ENCODE peak calls at places on chromosomes 6 and 20, in five cellular contexts. One of them, this sample, is unnamed.

GRCh38 chr6:55758156-55758942 is 117.0 kb downstream of the BMP5 start:
- DNase-seq in left lobe of liver: no peak
- DNase-seq in NAMALWA: no peak
- DNase-seq in HS-5: peak; percentile 77
- DNase-seq in CD8-positive, alpha-beta T cell: no peak
- DNase-seq in this sample: no peak

GRCh38 chr6:93787841-93788240 is 368.5 kb upstream of the EPHA7 start:
- DNase-seq in HS-5: no peak
- DNase-seq in CD8-positive, alpha-beta T cell: no peak
- DNase-seq in left lobe of liver: no peak
- DNase-seq in NAMALWA: no peak
- DNase-seq in this sample: no peak

GRCh38 chr20:61253264-61253639 is 1.2 kb downstream of the CDH4 start:
- DNase-seq in NAMALWA: no peak
- DNase-seq in CD8-positive, alpha-beta T cell: no peak
- DNase-seq in left lobe of liver: no peak
- DNase-seq in HS-5: no peak
- DNase-seq in this sample: peak; percentile 68

GRCh38 chr20:32930701-32931100 is 72.0 kb downstream of the EFCAB8 start:
- DNase-seq in NAMALWA: no peak
- DNase-seq in CD8-positive, alpha-beta T cell: no peak
- DNase-seq in left lobe of liver: no peak
- DNase-seq in HS-5: no peak
- DNase-seq in this sample: no peak

GRCh38 chr6:165827190-165827518 is 164.1 kb upstream of the PDE10A start:
- DNase-seq in HS-5: no peak
- DNase-seq in left lobe of liver: no peak
- DNase-seq in NAMALWA: no peak
- DNase-seq in CD8-positive, alpha-beta T cell: no peak
- DNase-seq in this sample: no peak

GRCh38 chr6:121826156-121826810 is 390.8 kb downstream of the GJA1 start:
- DNase-seq in left lobe of liver: no peak
- DNase-seq in CD8-positive, alpha-beta T cell: no peak
- DNase-seq in NAMALWA: no peak
- DNase-seq in HS-5: peak; percentile 84
- DNase-seq in this sample: no peak

GRCh38 chr20:55684578-55684977 is 320.7 kb downstream of the CBLN4 start:
- DNase-seq in left lobe of liver: no peak
- DNase-seq in NAMALWA: no peak
- DNase-seq in CD8-positive, alpha-beta T cell: no peak
- DNase-seq in HS-5: no peak
- DNase-seq in this sample: peak; percentile 4

GRCh38 chr20:3044336-3044965 is 1.0 kb downstream of the GNRH2 start:
- DNase-seq in left lobe of liver: no peak
- DNase-seq in CD8-positive, alpha-beta T cell: no peak
- DNase-seq in HS-5: no peak
- DNase-seq in NAMALWA: no peak
- DNase-seq in this sample: no peak

GRCh38 chr6:168182908-168183612 is 104.0 kb upstream of the FRMD1 start:
- DNase-seq in NAMALWA: no peak
- DNase-seq in CD8-positive, alpha-beta T cell: peak; percentile 29
- DNase-seq in left lobe of liver: no peak
- DNase-seq in HS-5: no peak
- DNase-seq in this sample: no peak

GRCh38 chr6:125956506-125957390 is at the start of gene HINT3:
- DNase-seq in NAMALWA: peak; percentile 99
- DNase-seq in HS-5: peak; percentile 90
- DNase-seq in left lobe of liver: peak; percentile 98
- DNase-seq in CD8-positive, alpha-beta T cell: peak; percentile 99
- DNase-seq in this sample: peak; percentile 99

GRCh38 chr6:108544586-108544985 is 16.1 kb upstream of the FOXO3 start:
- DNase-seq in CD8-positive, alpha-beta T cell: no peak
- DNase-seq in NAMALWA: no peak
- DNase-seq in HS-5: no peak
- DNase-seq in left lobe of liver: no peak
- DNase-seq in this sample: no peak

GRCh38 chr20:31630187-31630790 is 7.4 kb upstream of the COX4I2 start:
- DNase-seq in left lobe of liver: no peak
- DNase-seq in NAMALWA: no peak
- DNase-seq in CD8-positive, alpha-beta T cell: no peak
- DNase-seq in HS-5: no peak
- DNase-seq in this sample: no peak

GRCh38 chr6:27667651-27668441 is 194.9 kb upstream of the ZNF184 start:
- DNase-seq in HS-5: peak; percentile 22
- DNase-seq in CD8-positive, alpha-beta T cell: no peak
- DNase-seq in left lobe of liver: no peak
- DNase-seq in NAMALWA: peak; percentile 36
- DNase-seq in this sample: no peak

GRCh38 chr6:54206510-54206909 is 95.3 kb downstream of the MLIP start:
- DNase-seq in left lobe of liver: no peak
- DNase-seq in HS-5: no peak
- DNase-seq in CD8-positive, alpha-beta T cell: no peak
- DNase-seq in NAMALWA: no peak
- DNase-seq in this sample: no peak

GRCh38 chr6:22499815-22500214 is 69.6 kb upstream of the HDGFL1 start:
- DNase-seq in HS-5: no peak
- DNase-seq in CD8-positive, alpha-beta T cell: no peak
- DNase-seq in NAMALWA: no peak
- DNase-seq in left lobe of liver: no peak
- DNase-seq in this sample: no peak

GRCh38 chr6:28589234-28589951 is 63.7 kb downstream of the GPX5 start:
- DNase-seq in left lobe of liver: no peak
- DNase-seq in HS-5: peak; percentile 96
- DNase-seq in CD8-positive, alpha-beta T cell: no peak
- DNase-seq in NAMALWA: peak; percentile 71
- DNase-seq in this sample: peak; percentile 70

GRCh38 chr20:5171074-5171789 is 44.4 kb downstream of the CDS2 start:
- DNase-seq in left lobe of liver: no peak
- DNase-seq in NAMALWA: no peak
- DNase-seq in CD8-positive, alpha-beta T cell: no peak
- DNase-seq in HS-5: no peak
- DNase-seq in this sample: no peak

GRCh38 chr6:32825966-32826365 is 9.2 kb upstream of the HLA-DOB start:
- DNase-seq in NAMALWA: no peak
- DNase-seq in left lobe of liver: no peak
- DNase-seq in HS-5: peak; percentile 68
- DNase-seq in CD8-positive, alpha-beta T cell: no peak
- DNase-seq in this sample: no peak

GRCh38 chr20:35269055-35269781 is 8.7 kb downstream of the MMP24OS start:
- DNase-seq in NAMALWA: peak; percentile 68
- DNase-seq in left lobe of liver: peak; percentile 78
- DNase-seq in CD8-positive, alpha-beta T cell: peak; percentile 66
- DNase-seq in HS-5: no peak
- DNase-seq in this sample: peak; percentile 83

GRCh38 chr20:41304413-41305079 is 13.0 kb downstream of the ZHX3 start:
- DNase-seq in HS-5: no peak
- DNase-seq in CD8-positive, alpha-beta T cell: no peak
- DNase-seq in NAMALWA: no peak
- DNase-seq in left lobe of liver: no peak
- DNase-seq in this sample: no peak

GRCh38 chr20:51062065-51062464 is 39.2 kb upstream of the KCNG1 start:
- DNase-seq in CD8-positive, alpha-beta T cell: no peak
- DNase-seq in left lobe of liver: no peak
- DNase-seq in NAMALWA: no peak
- DNase-seq in HS-5: no peak
- DNase-seq in this sample: no peak

GRCh38 chr20:34871320-34871926 is 1.2 kb downstream of the GGT7 start:
- DNase-seq in left lobe of liver: no peak
- DNase-seq in HS-5: no peak
- DNase-seq in NAMALWA: no peak
- DNase-seq in CD8-positive, alpha-beta T cell: no peak
- DNase-seq in this sample: no peak

GRCh38 chr6:35449287-35449881 is 2.8 kb upstream of the FANCE start:
- DNase-seq in CD8-positive, alpha-beta T cell: peak; percentile 63
- DNase-seq in left lobe of liver: no peak
- DNase-seq in NAMALWA: peak; percentile 87
- DNase-seq in HS-5: no peak
- DNase-seq in this sample: peak; percentile 41

GRCh38 chr6:36296240-36296639 is 26.4 kb downstream of the PNPLA1 start:
- DNase-seq in CD8-positive, alpha-beta T cell: no peak
- DNase-seq in HS-5: no peak
- DNase-seq in NAMALWA: no peak
- DNase-seq in left lobe of liver: no peak
- DNase-seq in this sample: no peak

GRCh38 chr20:24804481-24805206 is 144.4 kb upstream of the CST7 start:
- DNase-seq in left lobe of liver: no peak
- DNase-seq in CD8-positive, alpha-beta T cell: no peak
- DNase-seq in HS-5: no peak
- DNase-seq in NAMALWA: no peak
- DNase-seq in this sample: no peak

This sample was measured in nephron progenitor cell.